ENCODE peak calls at places on chromosomes 4 and X, in six cellular contexts. One of them, this sample, is unnamed.

GRCh38 chrX:71098302-71098701 is 2.7 kb downstream of the FOXO4 start:
- DNase-seq in progenitor cell of endocrine pancreas: no peak
- DNase-seq in COR-L47: peak; percentile 20
- DNase-seq in endodermal cell: peak; percentile 51
- DNase-seq in HS-5: no peak
- DNase-seq in A673: peak; percentile 63
- DNase-seq in this sample: peak; percentile 32

GRCh38 chr4:148112231-148112982 is 329.8 kb downstream of the NR3C2 start:
- DNase-seq in HS-5: peak; percentile 3
- DNase-seq in endodermal cell: no peak
- DNase-seq in progenitor cell of endocrine pancreas: no peak
- DNase-seq in A673: peak; percentile 70
- DNase-seq in COR-L47: no peak
- DNase-seq in this sample: no peak

GRCh38 chr4:173448557-173448918 is 49.6 kb upstream of the SCRG1 start:
- DNase-seq in HS-5: no peak
- DNase-seq in progenitor cell of endocrine pancreas: no peak
- DNase-seq in A673: peak; percentile 40
- DNase-seq in endodermal cell: no peak
- DNase-seq in COR-L47: no peak
- DNase-seq in this sample: no peak

GRCh38 chr4:154313004-154313587 is 178.5 kb downstream of the DCHS2 start:
- DNase-seq in HS-5: no peak
- DNase-seq in progenitor cell of endocrine pancreas: no peak
- DNase-seq in COR-L47: no peak
- DNase-seq in endodermal cell: peak; percentile 53
- DNase-seq in A673: no peak
- DNase-seq in this sample: peak; percentile 44

GRCh38 chr4:169398294-169398693 is 127.5 kb upstream of the SH3RF1 start:
- DNase-seq in HS-5: no peak
- DNase-seq in COR-L47: no peak
- DNase-seq in endodermal cell: no peak
- DNase-seq in A673: peak; percentile 83
- DNase-seq in progenitor cell of endocrine pancreas: no peak
- DNase-seq in this sample: no peak

GRCh38 chrX:153102436-153102835 is 30.2 kb downstream of the PNMA6A start:
- DNase-seq in endodermal cell: no peak
- DNase-seq in progenitor cell of endocrine pancreas: no peak
- DNase-seq in COR-L47: no peak
- DNase-seq in HS-5: no peak
- DNase-seq in A673: no peak
- DNase-seq in this sample: no peak

GRCh38 chrX:155888139-155888538 is 7.0 kb downstream of the VAMP7 start:
- DNase-seq in progenitor cell of endocrine pancreas: no peak
- DNase-seq in HS-5: peak; percentile 23
- DNase-seq in endodermal cell: no peak
- DNase-seq in COR-L47: no peak
- DNase-seq in A673: peak; percentile 40
- DNase-seq in this sample: peak; percentile 7

GRCh38 chrX:68396953-68397352 is 36.3 kb downstream of the OPHN1 start:
- DNase-seq in HS-5: no peak
- DNase-seq in progenitor cell of endocrine pancreas: no peak
- DNase-seq in COR-L47: no peak
- DNase-seq in A673: peak; percentile 4
- DNase-seq in endodermal cell: no peak
- DNase-seq in this sample: no peak